ENCODE peak calls at places on chromosomes 6 and 20, in seven cellular contexts. B is PC-9; P is bronchial epithelial cell; K is mucosa of gallbladder; F is AG10803; H is iris pigment epithelial cell; R is stimulated activated CD4-positive, alpha-beta T cell treated with anti-CD3 and anti-CD28 coated beads, Interleukin-4, amount 100 ng/mL, for 24 hours. Z is an unnamed sample.

GRCh38 chr6:170442596-170442995 is 110.5 kb downstream of the PSMB1 start:
- DNase-seq in P (no peak), F (no peak), K (no peak), H (no peak), R (no peak), B (no peak), Z (no peak)

GRCh38 chr20:33291830-33292355 is 8.9 kb downstream of the BPIFB1 start:
- DNase-seq in K (peak), B (peak), F (no peak), H (peak), P (peak), R (peak), Z (no peak)

GRCh38 chr6:36301085-36301658 is 31.3 kb downstream of the PNPLA1 start:
- DNase-seq in R (no peak), B (no peak), P (no peak), H (peak), F (no peak), K (no peak), Z (no peak)

GRCh38 chr6:10908228-10908627 is 21.4 kb downstream of the SYCP2L start:
- DNase-seq in B (no peak), K (no peak), R (no peak), H (no peak), P (no peak), F (no peak), Z (no peak)

GRCh38 chr6:22025468-22026159 is 271.2 kb downstream of the PRL start:
- DNase-seq in H (peak), K (peak), F (peak), B (no peak), P (peak), R (no peak), Z (no peak)

GRCh38 chr6:56363796-56364195 is 116.4 kb upstream of the COL21A1 start:
- DNase-seq in P (no peak), B (no peak), K (no peak), R (no peak), F (no peak), H (no peak), Z (no peak)

GRCh38 chr20:8842525-8842924 is 226.4 kb upstream of the PLCB4 start:
- DNase-seq in F (no peak), K (no peak), B (no peak), P (no peak), R (no peak), H (no peak), Z (no peak)

GRCh38 chr6:161171207-161171606 is 102.7 kb downstream of the AGPAT4 start:
- DNase-seq in R (no peak), B (no peak), P (no peak), H (no peak), K (no peak), F (no peak), Z (no peak)

GRCh38 chr6:71510057-71510713 is 221.6 kb downstream of the OGFRL1 start:
- DNase-seq in F (peak), H (peak), B (peak), K (peak), R (no peak), P (peak), Z (peak)

GRCh38 chr6:37819802-37820712 is 530 bp downstream of the ZFAND3 start:
- DNase-seq in F (peak), K (peak), P (peak), R (peak), H (peak), B (peak), Z (no peak)

GRCh38 chr6:1378224-1379025 is 11.0 kb upstream of the FOXF2 start:
- DNase-seq in F (no peak), B (no peak), R (no peak), H (no peak), K (no peak), P (no peak), Z (no peak)

GRCh38 chr20:56991516-56991915 is 274.9 kb downstream of the BMP7 start:
- DNase-seq in P (no peak), F (no peak), R (no peak), K (no peak), B (no peak), H (no peak), Z (no peak)

GRCh38 chr6:132937466-132937906 is 123.1 kb downstream of the RPS12 start:
- DNase-seq in B (peak), F (peak), H (peak), K (peak), R (no peak), P (peak), Z (no peak)

GRCh38 chr6:125099211-125100017 is 54.2 kb upstream of the TPD52L1 start:
- DNase-seq in F (peak), B (peak), P (peak), H (peak), R (peak), K (peak), Z (no peak)

GRCh38 chr6:38155576-38156204 is 336.2 kb downstream of the ZFAND3 start:
- DNase-seq in K (no peak), R (no peak), P (peak), F (no peak), B (no peak), H (peak), Z (no peak)

GRCh38 chr6:133055527-133055966 is 185.6 kb upstream of the EYA4 start:
- DNase-seq in F (no peak), B (no peak), K (no peak), P (no peak), H (no peak), R (no peak), Z (no peak)

GRCh38 chr6:12012231-12012565 is at the start of gene HIVEP1:
- DNase-seq in H (no peak), B (no peak), P (no peak), R (no peak), K (no peak), F (peak), Z (no peak)

GRCh38 chr6:117919775-117920492 is 12.9 kb downstream of the SLC35F1 start:
- DNase-seq in H (no peak), R (no peak), P (no peak), B (no peak), K (no peak), F (no peak), Z (no peak)

GRCh38 chr20:56414842-56415765 is 3.0 kb downstream of the CASS4 start:
- DNase-seq in B (no peak), K (no peak), R (peak), H (peak), F (peak), P (peak), Z (no peak)

GRCh38 chr6:47663462-47664216 is 34.7 kb upstream of the ADGRF4 start:
- DNase-seq in F (no peak), K (no peak), P (peak), B (peak), H (no peak), R (no peak), Z (no peak)

GRCh38 chr6:142326539-142326938 is 24.7 kb downstream of the ADGRG6 start:
- DNase-seq in P (no peak), H (no peak), F (no peak), B (no peak), R (no peak), K (no peak), Z (no peak)

GRCh38 chr6:135323202-135323668 is 142.1 kb downstream of the MYB start:
- DNase-seq in P (no peak), F (no peak), K (no peak), B (no peak), R (no peak), H (no peak), Z (no peak)

GRCh38 chr20:6127825-6128224 is 5.0 kb upstream of the FERMT1 start:
- DNase-seq in P (no peak), F (no peak), B (no peak), R (no peak), K (no peak), H (no peak), Z (no peak)

GRCh38 chr20:19056909-19057308 is 155.5 kb upstream of the SLC24A3 start:
- DNase-seq in P (no peak), H (no peak), K (no peak), F (no peak), R (no peak), B (no peak), Z (no peak)

GRCh38 chr20:31548823-31549512 is 34.7 kb downstream of the HM13 start:
- DNase-seq in P (no peak), K (no peak), H (no peak), R (no peak), F (peak), B (no peak), Z (no peak)

Z was measured in keratinocyte.